ENCODE peak calls at places on chromosome 6, in seven cellular contexts. H, Q, S, B, I, X and M are unnamed samples.

GRCh38 chr6:158879180-158879579 is 60.0 kb upstream of the EZR start:
- DNase-seq in H (no peak), Q (no peak), S (no peak), B (no peak), I (no peak), X (no peak), M (no peak)

GRCh38 chr6:10463491-10464481 is 48.9 kb upstream of the TFAP2A start:
- DNase-seq in H (no peak), Q (no peak), S (no peak), B (no peak), I (no peak), X (peak; percentile 23), M (no peak)

GRCh38 chr6:53768636-53769035 is 26.2 kb upstream of the LRRC1 start:
- DNase-seq in H (no peak), Q (no peak), S (no peak), B (no peak), I (no peak), X (no peak), M (no peak)

GRCh38 chr6:147716434-147716833 is 207.9 kb downstream of the SAMD5 start:
- DNase-seq in H (no peak), Q (no peak), S (no peak), B (no peak), I (no peak), X (no peak), M (no peak)

GRCh38 chr6:26215200-26216014 is 128.2 kb downstream of the HFE start:
- DNase-seq in H (no peak), Q (no peak), S (no peak), B (no peak), I (no peak), X (no peak), M (no peak)

GRCh38 chr6:26270903-26271639 is 93.9 kb upstream of the BTN3A2 start:
- DNase-seq in H (no peak), Q (peak; percentile 15), S (peak; percentile 56), B (peak; percentile 39), I (no peak), X (no peak), M (peak; percentile 50)

GRCh38 chr6:104540743-104541142 is 319.0 kb downstream of the HACE1 start:
- DNase-seq in H (no peak), Q (no peak), S (no peak), B (no peak), I (no peak), X (no peak), M (no peak)

GRCh38 chr6:141483561-141484061 is 649.1 kb upstream of the GJE1 start:
- DNase-seq in H (no peak), Q (no peak), S (peak; percentile 29), B (no peak), I (no peak), X (no peak), M (no peak)

GRCh38 chr6:35973670-35974222 is 50.7 kb downstream of the SLC26A8 start:
- DNase-seq in H (no peak), Q (no peak), S (no peak), B (no peak), I (no peak), X (peak; percentile 72), M (no peak)

GRCh38 chr6:90294989-90295853 is 1.4 kb downstream of the BACH2 start:
- DNase-seq in H (no peak), Q (peak; percentile 29), S (peak; percentile 59), B (no peak), I (no peak), X (peak; percentile 25), M (peak; percentile 14)

GRCh38 chr6:87590989-87591388 is 1.1 kb downstream of the ORC3 start:
- DNase-seq in H (no peak), Q (no peak), S (no peak), B (no peak), I (no peak), X (no peak), M (no peak)

GRCh38 chr6:111759413-111759835 is 113.8 kb downstream of the FYN start:
- DNase-seq in H (no peak), Q (no peak), S (no peak), B (no peak), I (no peak), X (no peak), M (no peak)

GRCh38 chr6:105835373-105835772 is 250.8 kb upstream of the PRDM1 start:
- DNase-seq in H (peak; percentile 31), Q (no peak), S (no peak), B (no peak), I (no peak), X (peak; percentile 60), M (peak; percentile 22)

GRCh38 chr6:98530732-98531131 is 303.6 kb upstream of the POU3F2 start:
- DNase-seq in H (no peak), Q (no peak), S (no peak), B (no peak), I (no peak), X (no peak), M (no peak)

GRCh38 chr6:20688710-20689500 is 154.6 kb downstream of the CDKAL1 start:
- DNase-seq in H (peak; percentile 46), Q (no peak), S (no peak), B (no peak), I (no peak), X (no peak), M (no peak)

GRCh38 chr6:119533603-119534279 is 184.2 kb upstream of the MAN1A1 start:
- DNase-seq in H (no peak), Q (no peak), S (no peak), B (no peak), I (no peak), X (no peak), M (no peak)

GRCh38 chr6:109465772-109466171 is 10.2 kb upstream of the MICAL1 start:
- DNase-seq in H (no peak), Q (peak; percentile 48), S (no peak), B (no peak), I (no peak), X (no peak), M (no peak)

GRCh38 chr6:19333936-19334335 is 503.2 kb upstream of the ID4 start:
- DNase-seq in H (no peak), Q (no peak), S (no peak), B (no peak), I (no peak), X (no peak), M (no peak)

GRCh38 chr6:4187480-4187879 is 52.1 kb upstream of the ECI2 start:
- DNase-seq in H (no peak), Q (no peak), S (no peak), B (no peak), I (no peak), X (no peak), M (no peak)

GRCh38 chr6:99434702-99435530 is 9.8 kb upstream of the PNISR start:
- DNase-seq in H (peak; percentile 4), Q (no peak), S (no peak), B (no peak), I (no peak), X (peak; percentile 19), M (no peak)

GRCh38 chr6:165634486-165634885 is 28.6 kb downstream of the PDE10A start:
- DNase-seq in H (no peak), Q (no peak), S (no peak), B (no peak), I (no peak), X (no peak), M (no peak)

GRCh38 chr6:10759312-10759839 is 11.8 kb downstream of the TMEM14B start:
- DNase-seq in H (peak; percentile 74), Q (no peak), S (no peak), B (no peak), I (no peak), X (peak; percentile 61), M (no peak)

GRCh38 chr6:25472314-25472713 is 179.7 kb upstream of the SCGN start:
- DNase-seq in H (no peak), Q (no peak), S (no peak), B (no peak), I (no peak), X (peak; percentile 23), M (no peak)

GRCh38 chr6:29720863-29721262 is 2.4 kb upstream of the HLA-F start:
- DNase-seq in H (no peak), Q (no peak), S (no peak), B (no peak), I (no peak), X (no peak), M (no peak)

GRCh38 chr6:49915035-49915434 is 48.7 kb upstream of the CRISP1 start:
- DNase-seq in H (peak; percentile 78), Q (no peak), S (peak; percentile 38), B (no peak), I (no peak), X (no peak), M (no peak)

GRCh38 chr6:34234667-34235604 is 1.7 kb upstream of the HMGA1 start:
- DNase-seq in H (no peak), Q (no peak), S (no peak), B (peak; percentile 53), I (no peak), X (peak; percentile 88), M (peak; percentile 88)

GRCh38 chr6:162887981-162888689 is 160.4 kb downstream of the PACRG start:
- DNase-seq in H (no peak), Q (no peak), S (peak; percentile 33), B (no peak), I (no peak), X (no peak), M (no peak)

GRCh38 chr6:42520786-42521607 is 42.8 kb upstream of the UBR2 start:
- DNase-seq in H (no peak), Q (no peak), S (no peak), B (no peak), I (no peak), X (no peak), M (no peak)

GRCh38 chr6:167565388-167565787 is 240.5 kb downstream of the TTLL2 start:
- DNase-seq in H (no peak), Q (no peak), S (no peak), B (no peak), I (peak; percentile 40), X (no peak), M (no peak)